ENCODE peak calls at places on chromosomes 2 and 18, in five cellular contexts. I, Q, W, E and S are unnamed samples.

GRCh38 chr18:36420826-36421225 is 123.3 kb downstream of the FHOD3 start:
- DNase-seq in W (no peak), Q (no peak), E (no peak), I (peak), S (no peak)

GRCh38 chr2:46409756-46410155 is 69.6 kb upstream of the TMEM247 start:
- DNase-seq in I (no peak), E (no peak), W (no peak), Q (no peak), S (no peak)

GRCh38 chr2:120546077-120546864 is 189.4 kb upstream of the GLI2 start:
- DNase-seq in E (peak), Q (no peak), W (peak), I (peak), S (no peak)

GRCh38 chr2:177187631-177188312 is 24.8 kb upstream of the HNRNPA3 start:
- DNase-seq in E (no peak), Q (no peak), I (peak), W (peak), S (no peak)

GRCh38 chr2:5322414-5322813 is 369.8 kb upstream of the SOX11 start:
- DNase-seq in E (no peak), W (no peak), Q (no peak), I (no peak), S (no peak)

GRCh38 chr2:96890252-96890651 is 20.4 kb upstream of the SEMA4C start:
- DNase-seq in I (no peak), W (no peak), Q (no peak), E (no peak), S (no peak)

GRCh38 chr2:112920923-112921532 is 10.1 kb downstream of the IL37 start:
- DNase-seq in W (no peak), E (no peak), I (no peak), Q (no peak), S (no peak)

GRCh38 chr2:108974674-108975073 is 14.3 kb downstream of the EDAR start:
- DNase-seq in I (no peak), W (no peak), E (no peak), Q (no peak), S (no peak)

GRCh38 chr18:76721207-76721996 is 101.0 kb upstream of the ZNF236 start:
- DNase-seq in E (no peak), W (no peak), I (no peak), Q (no peak), S (no peak)

GRCh38 chr2:133303150-133303549 is 265.1 kb downstream of the NCKAP5 start:
- DNase-seq in E (no peak), I (peak), Q (no peak), W (peak), S (no peak)

GRCh38 chr18:27685807-27686412 is 491.0 kb downstream of the CDH2 start:
- DNase-seq in I (peak), Q (no peak), W (no peak), E (peak), S (peak)

GRCh38 chr2:47056875-47057731 is 98.0 kb downstream of the STPG4 start:
- DNase-seq in W (no peak), Q (no peak), I (peak), E (no peak), S (no peak)

GRCh38 chr2:46645681-46646162 is 166.4 kb downstream of the TMEM247 start:
- DNase-seq in W (peak), E (no peak), I (peak), Q (no peak), S (peak)

GRCh38 chr2:16709769-16710168 is 44.1 kb upstream of the CYRIA start:
- DNase-seq in I (no peak), W (no peak), Q (no peak), E (no peak), S (no peak)

GRCh38 chr18:58942486-58942885 is 77.8 kb downstream of the ZNF532 start:
- DNase-seq in E (no peak), Q (no peak), I (peak), W (no peak), S (no peak)

GRCh38 chr2:10626837-10627236 is 62.9 kb downstream of the NOL10 start:
- DNase-seq in W (no peak), E (no peak), I (no peak), Q (no peak), S (no peak)

GRCh38 chr2:31055938-31056337 is 82.3 kb downstream of the GALNT14 start:
- DNase-seq in W (no peak), E (no peak), Q (no peak), I (no peak), S (no peak)

GRCh38 chr2:97267411-97268074 is 154.6 kb downstream of the ANKRD36 start:
- DNase-seq in W (no peak), Q (no peak), E (no peak), I (peak), S (no peak)

GRCh38 chr18:49228182-49228581 is 232.3 kb downstream of the DYM start:
- DNase-seq in E (no peak), W (no peak), Q (no peak), I (no peak), S (no peak)

GRCh38 chr2:239225921-239226561 is 174.8 kb downstream of the HDAC4 start:
- DNase-seq in I (peak), W (peak), E (peak), Q (no peak), S (no peak)

GRCh38 chr18:74511823-74512222 is 15.7 kb downstream of the CNDP2 start:
- DNase-seq in W (no peak), I (no peak), E (no peak), Q (no peak), S (no peak)

GRCh38 chr2:54560146-54560881 is 104.2 kb downstream of the SPTBN1 start:
- DNase-seq in W (no peak), E (peak), Q (no peak), I (peak), S (no peak)

GRCh38 chr18:2223394-2223793 is 347.9 kb downstream of the METTL4 start:
- DNase-seq in Q (no peak), I (peak), E (no peak), W (no peak), S (no peak)

GRCh38 chr18:74683573-74683972 is 85.9 kb downstream of the ZNF407 start:
- DNase-seq in E (no peak), W (no peak), Q (no peak), I (peak), S (no peak)

GRCh38 chr18:6557052-6557451 is 142.3 kb upstream of the L3MBTL4 start:
- DNase-seq in Q (no peak), I (no peak), W (no peak), E (no peak), S (no peak)

GRCh38 chr2:235678712-235679111 is 184.9 kb downstream of the AGAP1 start:
- DNase-seq in W (no peak), Q (no peak), I (no peak), E (no peak), S (no peak)

GRCh38 chr2:98088261-98088660 is 1.3 kb downstream of the VWA3B start:
- DNase-seq in Q (no peak), E (no peak), I (no peak), W (no peak), S (no peak)

GRCh38 chr2:31675485-31675901 is 94.8 kb upstream of the SRD5A2 start:
- DNase-seq in I (no peak), E (no peak), W (no peak), Q (no peak), S (no peak)

GRCh38 chr2:219116776-219117646 is 43.6 kb downstream of the NHEJ1 start:
- DNase-seq in W (no peak), E (no peak), Q (no peak), I (no peak), S (no peak)

GRCh38 chr18:70319185-70319584 is 30.3 kb downstream of the SOCS6 start:
- DNase-seq in E (no peak), I (no peak), W (no peak), Q (no peak), S (no peak)

GRCh38 chr2:204021290-204022081 is 84.9 kb downstream of the ICOS start:
- DNase-seq in I (peak), E (no peak), Q (no peak), W (no peak), S (no peak)

GRCh38 chr2:60882971-60883753 is 1.8 kb downstream of the REL start:
- DNase-seq in I (peak), Q (no peak), W (no peak), E (no peak), S (no peak)

GRCh38 chr18:21853020-21853419 is 112.4 kb downstream of the MIB1 start:
- DNase-seq in E (no peak), W (no peak), I (peak), Q (no peak), S (no peak)

GRCh38 chr18:9673296-9674251 is 34.5 kb upstream of the RAB31 start:
- DNase-seq in I (peak), E (no peak), Q (no peak), W (peak), S (no peak)

GRCh38 chr2:145186303-145186702 is 666.4 kb upstream of the ZEB2 start:
- DNase-seq in Q (no peak), W (no peak), E (no peak), I (peak), S (no peak)

GRCh38 chr18:468841-469796 is 31.4 kb downstream of the COLEC12 start:
- DNase-seq in Q (no peak), I (no peak), W (no peak), E (no peak), S (no peak)

GRCh38 chr2:237427807-237428506 is 14.0 kb upstream of the COL6A3 start:
- DNase-seq in I (no peak), E (no peak), W (no peak), Q (no peak), S (no peak)

GRCh38 chr2:21422050-21422449 is 298.3 kb downstream of the TDRD15 start:
- DNase-seq in W (no peak), Q (no peak), E (no peak), I (no peak), S (no peak)

GRCh38 chr2:142037051-142037450 is 93.8 kb downstream of the LRP1B start:
- DNase-seq in I (no peak), Q (no peak), E (no peak), W (no peak), S (peak)